ENCODE peak calls at places on chromosomes 13 and 19, in six cellular contexts. N, O, X, H, E and F are unnamed samples. For H3K4me1 and H3K27me3, the result is how much of the 10 kb centered on the place peaks cover.

GRCh38 chr13:64347662-64348061 is 2882.5 kb downstream of the PCDH9 start:
- DNase-seq in N (no peak), O (no peak), X (peak), H (no peak), E (no peak), F (no peak)

GRCh38 chr13:79775830-79776229 is 294.9 kb downstream of the NDFIP2 start:
- DNase-seq in N (peak), O (peak), X (peak), H (peak), E (peak), F (peak)

GRCh38 chr13:90533866-90534265 is 813.6 kb upstream of the MIR17HG start:
- DNase-seq in N (no peak), O (no peak), X (no peak), H (no peak), E (no peak), F (no peak)

GRCh38 chr13:33229446-33230177 is 55.9 kb downstream of the STARD13 start:
- DNase-seq in N (peak), O (peak), X (no peak), H (peak), E (no peak), F (peak)

GRCh38 chr19:10344780-10345179 is 5.4 kb upstream of the ICAM3 start:
- DNase-seq in N (no peak), O (no peak), X (no peak), H (no peak), E (no peak), F (no peak)

GRCh38 chr19:40280608-40281221 is 4.4 kb downstream of the AKT2 start:
- DNase-seq in N (peak), O (no peak), X (no peak), H (no peak), E (no peak), F (no peak)

GRCh38 chr19:42360787-42361544 is 29.1 kb downstream of the CNFN start:
- DNase-seq in N (no peak), O (no peak), X (peak), H (no peak), E (no peak), F (no peak)

GRCh38 chr19:48135411-48135810 is 24.8 kb upstream of the PLA2G4C start:
- DNase-seq in N (no peak), O (no peak), X (no peak), H (no peak), E (no peak), F (peak)

GRCh38 chr13:34025746-34026145 is 207.8 kb downstream of the RFC3 start:
- DNase-seq in N (no peak), O (no peak), X (peak), H (no peak), E (peak), F (no peak)

GRCh38 chr19:4542896-4543351 is 3.1 kb upstream of the LRG1 start:
- DNase-seq in N (no peak), O (no peak), X (no peak), H (no peak), E (no peak), F (no peak)

GRCh38 chr13:71054358-71054757 is 812.6 kb downstream of the DACH1 start:
- DNase-seq in N (no peak), O (no peak), X (no peak), H (no peak), E (no peak), F (no peak)

GRCh38 chr13:45907501-45907900 is 55.9 kb upstream of the SIAH3 start:
- DNase-seq in N (no peak), O (no peak), X (no peak), H (no peak), E (no peak), F (no peak)
- H3K27ac ChIP-seq in N (no peak), O (no peak), X (no peak), H (no peak), E (no peak), F (no peak)

DNA sequence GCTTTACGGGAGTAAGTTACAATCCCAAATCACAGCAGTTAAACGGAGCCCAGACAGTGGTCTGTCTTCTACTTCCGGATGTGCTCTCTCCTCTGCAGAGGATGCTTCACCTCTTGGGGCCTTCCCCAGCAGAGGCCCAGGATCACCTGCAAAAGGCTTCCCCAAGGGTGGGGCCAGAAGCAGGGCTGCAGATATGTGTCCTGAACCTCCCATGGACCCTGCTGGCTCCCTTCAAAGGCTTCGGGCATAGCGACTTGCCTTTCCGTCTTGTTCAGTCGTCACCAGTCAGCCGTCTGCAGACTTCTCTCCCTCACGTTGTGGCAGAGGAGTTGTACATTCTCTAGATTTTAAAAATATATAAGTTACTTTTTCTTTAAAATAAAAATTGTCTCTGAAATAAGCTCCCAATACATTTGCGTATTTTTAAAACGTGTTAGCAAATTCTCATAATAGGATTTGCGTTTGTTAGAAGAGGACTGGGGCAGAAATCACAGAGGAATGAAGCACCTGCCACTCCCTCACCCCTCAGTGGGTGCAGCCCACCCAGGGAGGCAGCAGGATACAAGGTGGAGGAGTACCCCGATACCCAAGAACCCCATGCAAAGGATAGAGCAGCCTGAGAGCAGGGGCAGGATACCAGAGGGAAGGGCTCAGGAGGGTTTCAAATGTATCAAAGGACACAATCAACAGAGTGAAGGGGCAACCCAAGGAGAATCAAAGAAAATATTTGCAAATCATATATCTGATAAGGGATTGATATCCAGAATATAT is 22.9 kb upstream of the MEDAG start:
- DNase-seq in N (no peak), O (no peak), X (no peak), H (no peak), E (no peak), F (no peak)
- H3K4me1 ChIP-seq in N (under half), O (under half), X (under half), H (under half), E (under half), F (under half)

DNA sequence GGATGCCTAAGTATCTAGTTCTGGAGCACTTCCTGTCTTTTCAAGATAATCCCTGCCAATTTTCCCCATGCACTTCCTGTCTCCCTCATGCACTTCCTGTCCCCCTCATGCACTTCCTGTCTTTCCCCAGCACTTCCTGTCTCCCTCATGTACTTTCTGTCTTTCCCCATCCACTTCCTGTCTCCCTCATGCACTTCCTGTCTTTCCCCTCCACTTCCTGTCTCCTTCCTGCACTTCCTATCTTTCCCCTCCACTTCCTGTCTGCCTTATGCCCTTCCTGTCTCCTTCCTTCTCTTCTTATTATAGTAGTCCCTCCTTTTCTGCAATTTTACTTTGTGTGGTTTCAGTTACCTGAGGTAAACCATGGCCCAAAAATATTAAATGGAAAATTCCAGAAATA is 3.0 kb upstream of the TNNT1 start:
- DNase-seq in N (no peak), O (peak), X (no peak), H (no peak), E (no peak), F (peak)
- H3K27me3 ChIP-seq in N (under half), O (under half), X (under half), H (half or more), E (under half), F (under half)

GRCh38 chr13:106105153-106105552 is 430.3 kb downstream of the EFNB2 start:
- DNase-seq in N (no peak), O (no peak), X (no peak), H (no peak), E (peak), F (no peak)
- H3K27ac ChIP-seq in N (no peak), O (no peak), X (peak), H (no peak), E (peak), F (no peak)

DNA sequence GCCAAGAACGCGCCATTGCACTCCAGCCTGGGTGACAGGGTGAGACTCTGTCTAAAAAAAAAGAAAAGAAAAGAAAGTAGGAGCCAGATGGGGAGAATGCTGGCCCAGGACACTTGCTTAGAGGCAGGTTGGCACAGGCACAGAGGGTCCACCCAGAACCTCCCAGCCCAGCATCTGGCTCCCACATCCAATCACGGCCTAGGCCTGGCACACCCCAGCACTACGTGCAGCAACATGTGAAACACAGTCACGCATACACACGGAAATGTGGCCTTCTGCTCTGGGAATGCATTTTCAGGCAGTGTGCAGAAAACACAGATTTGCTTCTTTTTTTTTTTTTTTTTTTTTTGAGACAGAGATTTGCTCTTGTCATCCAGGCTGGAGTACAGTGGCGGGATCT is 20.9 kb upstream of the FOSB start:
- DNase-seq in N (no peak), O (no peak), X (no peak), H (no peak), E (no peak), F (no peak)
- H3K4me1 ChIP-seq in N (under half), O (under half), X (under half), H (half or more), E (under half), F (under half)

GRCh38 chr19:50230379-50231351 is 27.2 kb downstream of the MYH14 start:
- DNase-seq in N (no peak), O (no peak), X (no peak), H (no peak), E (no peak), F (no peak)

GRCh38 chr19:50233308-50233910 is 30.0 kb downstream of the MYH14 start:
- DNase-seq in N (no peak), O (no peak), X (no peak), H (no peak), E (no peak), F (no peak)

GRCh38 chr19:50226536-50226935 is 23.1 kb downstream of the MYH14 start:
- DNase-seq in N (no peak), O (no peak), X (no peak), H (no peak), E (no peak), F (no peak)

GRCh38 chr19:50232600-50232999 is 29.2 kb downstream of the MYH14 start:
- DNase-seq in N (no peak), O (no peak), X (no peak), H (no peak), E (no peak), F (no peak)

GRCh38 chr19:50231821-50232220 is 28.4 kb downstream of the MYH14 start:
- DNase-seq in N (no peak), O (no peak), X (no peak), H (no peak), E (no peak), F (no peak)
- H3K27me3 ChIP-seq in N (under half), O (under half), X (under half), H (under half), E (under half), F (under half)

GRCh38 chr19:18506101-18506534 is 15.8 kb downstream of the ELL start:
- DNase-seq in N (no peak), O (no peak), X (no peak), H (no peak), E (no peak), F (no peak)
- H3K27ac ChIP-seq in N (peak), O (no peak), X (no peak), H (peak), E (no peak), F (no peak)

GRCh38 chr13:94309997-94310842 is 169.3 kb downstream of the DCT start:
- DNase-seq in N (no peak), O (peak), X (peak), H (no peak), E (no peak), F (no peak)

GRCh38 chr13:94315188-94315587 is 164.3 kb downstream of the DCT start:
- DNase-seq in N (no peak), O (no peak), X (no peak), H (no peak), E (no peak), F (no peak)

GRCh38 chr13:94312511-94313191 is 166.8 kb downstream of the DCT start:
- DNase-seq in N (no peak), O (peak), X (no peak), H (no peak), E (no peak), F (no peak)

GRCh38 chr13:94311893-94312292 is 167.6 kb downstream of the DCT start:
- DNase-seq in N (no peak), O (no peak), X (no peak), H (no peak), E (no peak), F (no peak)

GRCh38 chr13:94313321-94313720 is 166.2 kb downstream of the DCT start:
- DNase-seq in N (no peak), O (no peak), X (no peak), H (no peak), E (no peak), F (no peak)
- H3K4me1 ChIP-seq in N (under half), O (under half), X (under half), H (under half), E (under half), F (under half)

GRCh38 chr13:112997188-112998135 is 28.4 kb downstream of the MCF2L start:
- DNase-seq in N (no peak), O (no peak), X (no peak), H (no peak), E (no peak), F (no peak)
- H3K27me3 ChIP-seq in N (under half), O (under half), X (under half), H (under half), E (under half), F (under half)

DNA sequence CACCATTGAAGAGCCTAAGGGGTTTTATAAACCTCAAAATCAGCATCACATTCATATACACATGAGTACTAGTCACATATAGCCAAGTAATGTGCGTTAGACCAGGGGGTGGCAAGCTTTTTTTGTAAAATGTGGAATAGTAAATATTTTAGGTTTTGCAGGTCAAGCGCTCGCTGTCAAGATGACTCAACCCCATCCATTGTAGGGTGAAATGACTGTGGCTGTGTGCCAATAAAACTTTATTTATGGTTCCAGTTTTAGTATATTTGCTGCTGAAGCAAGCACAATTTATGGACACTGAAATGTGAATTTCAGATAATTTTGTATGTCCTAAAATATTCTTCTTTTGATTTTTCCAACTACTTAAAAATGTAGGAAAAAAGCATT is 21.6 kb downstream of the RFX2 start:
- DNase-seq in N (no peak), O (no peak), X (peak), H (no peak), E (peak), F (no peak)
- H3K27ac ChIP-seq in N (peak), O (no peak), X (peak), H (peak), E (peak), F (no peak)